ENCODE peak calls at places on chromosomes 6 and 20, in six cellular contexts. V, L, F, N, A and W are unnamed samples.

GRCh38 chr6:132971676-132972075 is 157.3 kb downstream of the RPS12 start:
- DNase-seq in V (no peak), L (no peak), F (no peak), N (no peak), A (no peak), W (no peak)

GRCh38 chr6:9783567-9783966 is 631.3 kb downstream of the TFAP2A start:
- DNase-seq in V (no peak), L (no peak), F (no peak), N (peak), A (no peak), W (no peak)

GRCh38 chr20:21109144-21109543 is 3.0 kb upstream of the LINC00237 start:
- DNase-seq in V (no peak), L (no peak), F (no peak), N (no peak), A (no peak), W (peak)

GRCh38 chr6:68876792-68877493 is 241.9 kb downstream of the ADGRB3 start:
- DNase-seq in V (no peak), L (peak), F (no peak), N (no peak), A (no peak), W (no peak)

GRCh38 chr6:26408828-26409730 is 7.0 kb downstream of the BTN3A1 start:
- DNase-seq in V (no peak), L (peak), F (no peak), N (no peak), A (no peak), W (no peak)

GRCh38 chr20:63206878-63207277 is 9.1 kb downstream of the YTHDF1 start:
- DNase-seq in V (no peak), L (no peak), F (no peak), N (no peak), A (no peak), W (no peak)

GRCh38 chr6:17045581-17046322 is 56.1 kb upstream of the STMND1 start:
- DNase-seq in V (no peak), L (no peak), F (no peak), N (no peak), A (no peak), W (peak)

GRCh38 chr6:134821914-134822862 is 127.7 kb downstream of the ALDH8A1 start:
- DNase-seq in V (no peak), L (no peak), F (no peak), N (peak), A (no peak), W (no peak)

GRCh38 chr20:60138263-60139127 is 180.3 kb downstream of the CDH26 start:
- DNase-seq in V (no peak), L (no peak), F (peak), N (no peak), A (no peak), W (peak)

GRCh38 chr20:24721891-24722530 is 227.1 kb upstream of the CST7 start:
- DNase-seq in V (no peak), L (no peak), F (no peak), N (no peak), A (no peak), W (peak)

GRCh38 chr6:3630258-3630828 is 121.2 kb downstream of the PXDC1 start:
- DNase-seq in V (no peak), L (no peak), F (no peak), N (no peak), A (no peak), W (no peak)

DNA sequence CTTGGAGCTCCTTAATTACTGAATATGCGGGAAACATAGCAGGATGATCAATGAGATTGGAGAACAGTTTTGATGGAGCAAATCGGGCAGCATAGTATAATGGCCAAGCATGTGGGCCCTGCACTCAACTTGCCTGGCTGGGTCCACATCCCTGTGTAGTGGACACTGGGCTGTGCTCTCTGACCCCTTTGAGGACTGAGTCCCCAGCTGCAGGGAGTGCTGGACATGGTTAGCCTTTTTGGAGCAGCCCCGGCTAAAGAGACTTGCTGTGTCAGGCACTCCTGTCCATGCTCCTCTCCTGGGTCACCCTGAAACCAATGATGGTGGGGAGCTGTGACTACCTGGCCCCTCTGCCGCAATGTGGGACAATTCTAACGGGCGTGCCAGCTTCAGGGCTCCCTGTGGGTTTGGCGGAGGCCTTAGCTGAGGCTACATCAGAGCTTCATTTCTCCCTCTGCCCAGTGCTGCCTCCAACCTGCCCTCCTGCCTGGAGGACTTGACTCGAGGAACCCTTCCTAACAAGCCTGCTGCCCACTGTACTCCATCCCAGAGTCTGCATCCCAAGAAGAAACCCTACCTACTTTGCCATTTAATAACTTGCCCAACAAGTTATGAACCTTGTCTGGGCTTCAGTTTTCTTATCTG is 8.3 kb downstream of the DAAM2 start:
- DNase-seq in V (peak), L (no peak), F (no peak), N (no peak), A (no peak), W (peak)
- H3K27ac ChIP-seq in V (no peak), L (no peak), F (no peak), N (no peak), A (no peak), W (peak)

GRCh38 chr6:170347091-170347490 is 40.5 kb downstream of the FAM120B start:
- DNase-seq in V (no peak), L (no peak), F (no peak), N (no peak), A (no peak), W (no peak)

GRCh38 chr6:170345662-170346061 is 39.1 kb downstream of the FAM120B start:
- DNase-seq in V (no peak), L (no peak), F (no peak), N (no peak), A (no peak), W (no peak)

GRCh38 chr6:170346649-170347048 is 40.1 kb downstream of the FAM120B start:
- DNase-seq in V (no peak), L (no peak), F (no peak), N (no peak), A (no peak), W (no peak)

GRCh38 chr6:170347975-170348374 is 41.4 kb downstream of the FAM120B start:
- DNase-seq in V (no peak), L (no peak), F (no peak), N (no peak), A (no peak), W (no peak)

DNA sequence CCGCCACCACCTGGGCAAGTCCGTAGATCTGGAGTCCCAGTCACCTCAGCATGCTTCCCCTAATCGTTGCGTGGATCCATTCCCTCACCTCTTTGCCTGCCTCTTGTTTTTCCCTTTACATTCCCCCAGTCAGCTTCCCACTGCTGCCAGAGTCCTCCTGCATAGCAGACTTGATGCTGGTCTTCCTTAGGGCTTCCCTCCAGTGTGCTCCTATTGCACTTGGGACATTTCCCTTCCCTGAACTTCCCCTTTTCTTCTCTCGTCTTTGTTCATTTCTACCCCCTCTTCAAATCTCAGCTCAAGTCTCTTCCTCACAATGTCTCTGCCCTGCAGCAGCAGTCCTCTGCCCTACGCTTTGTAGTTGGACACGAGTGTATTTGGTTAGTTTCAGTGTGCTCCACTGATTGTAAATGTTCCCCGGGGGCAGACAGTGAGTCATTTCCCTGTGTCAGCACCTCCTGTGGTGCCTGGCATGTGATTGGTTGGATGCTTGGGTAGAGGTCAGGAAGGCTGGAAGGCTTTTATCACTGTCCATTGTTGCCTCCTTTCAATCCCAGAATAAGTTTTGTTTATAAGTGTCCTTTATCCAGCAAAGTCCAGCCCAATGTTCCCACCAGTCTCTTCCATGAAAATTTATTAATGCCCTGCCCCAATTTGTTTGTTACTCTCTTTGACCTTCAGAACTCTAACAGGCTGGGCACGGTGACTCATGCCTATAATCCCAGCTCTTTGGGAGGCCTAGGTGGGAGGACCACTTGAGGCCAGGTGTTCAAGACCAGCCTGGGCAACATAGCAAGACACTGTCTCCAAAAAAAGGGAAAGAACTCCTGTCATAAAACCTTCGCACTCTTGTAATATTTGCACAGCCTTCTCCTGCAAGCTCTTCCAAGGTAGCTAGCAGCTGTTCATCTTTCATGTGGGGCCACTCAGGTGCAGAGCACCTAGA is 38.3 kb downstream of the FAM120B start:
- DNase-seq in V (no peak), L (no peak), F (no peak), N (peak), A (peak), W (no peak)
- TF ChIP-seq POLR2AphosphoS5 in V (no peak), L (no peak), F (peak), N (no peak), A (no peak), W (peak)

GRCh38 chr6:95518630-95519227 is 58.6 kb upstream of the MANEA start:
- DNase-seq in V (no peak), L (no peak), F (peak), N (no peak), A (no peak), W (no peak)
- H3K27ac ChIP-seq in V (no peak), L (no peak), F (no peak), N (no peak), A (no peak), W (no peak)

GRCh38 chr20:37875776-37876175 is 27.2 kb upstream of the VSTM2L start:
- DNase-seq in V (no peak), L (no peak), F (no peak), N (no peak), A (no peak), W (no peak)
- TF ChIP-seq POLR2AphosphoS5 in V (no peak), L (no peak), F (no peak), N (no peak), A (no peak), W (no peak)

GRCh38 chr6:166849762-166850181 is 106.6 kb downstream of the RNASET2 start:
- DNase-seq in V (no peak), L (no peak), F (no peak), N (no peak), A (no peak), W (peak)
- H3K27ac ChIP-seq in V (no peak), L (no peak), F (no peak), N (no peak), A (no peak), W (no peak)